ENCODE peak calls at places on chromosomes 12 and 14, in four cellular contexts. U is CD8-positive, alpha-beta T cell; O is CD4-positive, alpha-beta memory T cell; K is stromal cell of bone marrow. V is an unnamed sample.

GRCh38 chr12:48980389-48980952 is 2.3 kb downstream of the WNT1 start:
- DNase-seq in U (no peak), O (peak), K (no peak), V (no peak)

GRCh38 chr12:74229671-74230070 is 308.0 kb upstream of the ATXN7L3B start:
- DNase-seq in O (no peak), U (no peak), K (no peak), V (no peak)

GRCh38 chr12:85179680-85180300 is 100.2 kb upstream of the ALX1 start:
- DNase-seq in O (no peak), U (no peak), K (peak), V (peak)

GRCh38 chr12:795305-795704 is 42.9 kb downstream of the WNK1 start:
- DNase-seq in U (no peak), O (peak), K (no peak), V (no peak)

GRCh38 chr14:37051153-37051552 is 121.3 kb downstream of the SLC25A21 start:
- DNase-seq in O (no peak), K (no peak), U (no peak), V (peak)

GRCh38 chr12:123972448-123973401 is at the start of the genes CCDC92 and ZNF664:
- DNase-seq in K (peak), O (peak), U (peak), V (peak)

GRCh38 chr14:104900639-104901512 is 23.8 kb upstream of the PLD4 start:
- DNase-seq in U (no peak), O (no peak), K (no peak), V (no peak)

GRCh38 chr12:124475295-124476010 is 92.0 kb downstream of the NCOR2 start:
- DNase-seq in O (no peak), U (no peak), K (no peak), V (no peak)

GRCh38 chr14:50920482-50921225 is 23.6 kb downstream of the PYGL start:
- DNase-seq in U (no peak), O (no peak), K (peak), V (peak)

GRCh38 chr14:92952497-92953298 is 29.7 kb downstream of the CHGA start:
- DNase-seq in U (no peak), O (no peak), K (no peak), V (no peak)

GRCh38 chr12:46825526-46826414 is at the start of gene SLC38A4:
- DNase-seq in O (no peak), K (no peak), U (no peak), V (peak)

GRCh38 chr12:3032161-3032560 is 45.0 kb upstream of the TSPAN9 start:
- DNase-seq in O (no peak), U (no peak), K (no peak), V (no peak)

GRCh38 chr14:106417224-106418049 is 891.1 kb downstream of the TMEM121 start:
- DNase-seq in U (peak), K (no peak), O (peak), V (no peak)

V was measured in astrocyte.